ENCODE peak calls at places on chromosomes 6 and 20, in six cellular contexts. One of them, this sample, is unnamed.

GRCh38 chr6:46677314-46677654 is 10.4 kb upstream of the TDRD6 start:
- DNase-seq in hepatocyte: peak; percentile 23
- DNase-seq in A549: peak; percentile 18
- DNase-seq in CD4-positive, alpha-beta T cell: no peak
- DNase-seq in GM23338: peak; percentile 65
- DNase-seq in K562: peak; percentile 7
- DNase-seq in this sample: no peak

GRCh38 chr6:151209071-151209831 is 30.5 kb upstream of the AKAP12 start:
- DNase-seq in CD4-positive, alpha-beta T cell: no peak
- DNase-seq in hepatocyte: peak; percentile 7
- DNase-seq in K562: no peak
- DNase-seq in A549: no peak
- DNase-seq in GM23338: no peak
- DNase-seq in this sample: no peak

GRCh38 chr6:28657367-28657755 is 131.7 kb downstream of the GPX5 start:
- DNase-seq in GM23338: no peak
- DNase-seq in K562: no peak
- DNase-seq in CD4-positive, alpha-beta T cell: no peak
- DNase-seq in A549: no peak
- DNase-seq in hepatocyte: no peak
- DNase-seq in this sample: no peak

GRCh38 chr6:101935732-101936131 is 542.2 kb downstream of the GRIK2 start:
- DNase-seq in CD4-positive, alpha-beta T cell: no peak
- DNase-seq in K562: no peak
- DNase-seq in GM23338: no peak
- DNase-seq in hepatocyte: no peak
- DNase-seq in A549: no peak
- DNase-seq in this sample: no peak

GRCh38 chr20:35224536-35224935 is 2.0 kb upstream of the MMP24 start:
- DNase-seq in hepatocyte: no peak
- DNase-seq in K562: no peak
- DNase-seq in CD4-positive, alpha-beta T cell: no peak
- DNase-seq in GM23338: no peak
- DNase-seq in A549: no peak
- DNase-seq in this sample: no peak

GRCh38 chr6:6884193-6884627 is 223.6 kb upstream of the RREB1 start:
- DNase-seq in A549: no peak
- DNase-seq in K562: no peak
- DNase-seq in hepatocyte: no peak
- DNase-seq in CD4-positive, alpha-beta T cell: no peak
- DNase-seq in GM23338: no peak
- DNase-seq in this sample: no peak

GRCh38 chr20:47029845-47030244 is 135.2 kb downstream of the EYA2 start:
- DNase-seq in K562: no peak
- DNase-seq in CD4-positive, alpha-beta T cell: no peak
- DNase-seq in A549: no peak
- DNase-seq in GM23338: no peak
- DNase-seq in hepatocyte: no peak
- DNase-seq in this sample: no peak

GRCh38 chr6:42984924-42985475 is 630 bp downstream of the PPP2R5D start:
- DNase-seq in hepatocyte: peak; percentile 33
- DNase-seq in K562: peak; percentile 43
- DNase-seq in CD4-positive, alpha-beta T cell: no peak
- DNase-seq in GM23338: peak; percentile 65
- DNase-seq in A549: no peak
- DNase-seq in this sample: no peak

GRCh38 chr6:21392177-21392576 is 201.4 kb upstream of the SOX4 start:
- DNase-seq in K562: no peak
- DNase-seq in hepatocyte: no peak
- DNase-seq in GM23338: no peak
- DNase-seq in A549: no peak
- DNase-seq in CD4-positive, alpha-beta T cell: no peak
- DNase-seq in this sample: no peak

GRCh38 chr6:135310291-135310690 is 129.2 kb downstream of the MYB start:
- DNase-seq in A549: no peak
- DNase-seq in K562: no peak
- DNase-seq in hepatocyte: no peak
- DNase-seq in CD4-positive, alpha-beta T cell: no peak
- DNase-seq in GM23338: no peak
- DNase-seq in this sample: no peak

GRCh38 chr20:8721098-8721497 is 347.8 kb upstream of the PLCB4 start:
- DNase-seq in K562: peak; percentile 30
- DNase-seq in CD4-positive, alpha-beta T cell: no peak
- DNase-seq in A549: peak; percentile 64
- DNase-seq in hepatocyte: peak; percentile 73
- DNase-seq in GM23338: peak; percentile 78
- DNase-seq in this sample: no peak

GRCh38 chr6:144362042-144363018 is 77.2 kb downstream of the UTRN start:
- DNase-seq in hepatocyte: no peak
- DNase-seq in GM23338: no peak
- DNase-seq in K562: no peak
- DNase-seq in CD4-positive, alpha-beta T cell: no peak
- DNase-seq in A549: peak; percentile 40
- DNase-seq in this sample: no peak

GRCh38 chr6:53112404-53112803 is 36.2 kb downstream of the GCM1 start:
- DNase-seq in A549: peak; percentile 5
- DNase-seq in K562: no peak
- DNase-seq in GM23338: no peak
- DNase-seq in CD4-positive, alpha-beta T cell: no peak
- DNase-seq in hepatocyte: peak; percentile 51
- DNase-seq in this sample: no peak

GRCh38 chr6:154474636-154475428 is 35.7 kb downstream of the CNKSR3 start:
- DNase-seq in CD4-positive, alpha-beta T cell: no peak
- DNase-seq in K562: no peak
- DNase-seq in GM23338: no peak
- DNase-seq in hepatocyte: no peak
- DNase-seq in A549: peak; percentile 24
- DNase-seq in this sample: no peak

GRCh38 chr6:8207869-8208191 is 105.5 kb upstream of the EEF1E1 start:
- DNase-seq in CD4-positive, alpha-beta T cell: no peak
- DNase-seq in hepatocyte: no peak
- DNase-seq in GM23338: no peak
- DNase-seq in K562: no peak
- DNase-seq in A549: no peak
- DNase-seq in this sample: no peak

GRCh38 chr6:7960848-7961247 is 50.3 kb upstream of the TXNDC5 start:
- DNase-seq in CD4-positive, alpha-beta T cell: no peak
- DNase-seq in hepatocyte: no peak
- DNase-seq in K562: no peak
- DNase-seq in GM23338: no peak
- DNase-seq in A549: no peak
- DNase-seq in this sample: no peak

DNA sequence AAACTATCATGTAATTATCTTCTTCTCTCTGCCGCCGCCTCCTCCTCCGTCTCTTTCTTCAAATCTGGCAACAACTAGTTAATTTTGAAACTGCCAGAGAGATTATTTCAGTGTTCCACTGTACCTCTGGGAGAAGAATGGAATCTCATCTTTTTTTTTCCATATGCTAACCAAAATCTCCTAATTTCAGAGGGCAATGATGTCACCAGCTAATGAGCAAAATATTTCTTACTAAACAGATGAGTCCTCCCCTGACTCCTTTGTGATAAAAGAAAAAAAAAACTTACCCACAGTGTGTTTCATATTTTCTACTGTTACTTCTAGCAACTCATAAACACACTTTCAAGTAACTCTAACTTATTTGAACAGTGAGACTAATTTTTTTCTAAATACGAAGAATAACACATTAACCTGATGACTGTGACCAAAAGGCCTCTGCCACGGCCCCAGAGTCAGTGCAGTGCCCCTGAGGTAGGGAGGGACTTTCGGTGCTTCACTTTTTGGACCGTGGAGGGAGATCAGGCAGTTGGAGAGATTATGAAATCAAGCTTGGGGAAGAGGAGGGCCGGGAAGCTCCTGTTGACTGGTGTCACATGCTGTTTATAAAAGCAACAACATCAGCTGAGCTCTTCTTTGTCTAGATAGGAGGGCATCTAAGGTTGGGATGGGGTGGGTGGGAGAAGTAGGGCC is 159.6 kb downstream of the SASH1 start:
- DNase-seq in A549: no peak
- DNase-seq in hepatocyte: no peak
- DNase-seq in CD4-positive, alpha-beta T cell: no peak
- DNase-seq in K562: no peak
- DNase-seq in GM23338: no peak
- DNase-seq in this sample: no peak
- H3K27ac ChIP-seq in A549: no peak overlapping the region
- H3K27ac ChIP-seq in hepatocyte: no peak overlapping the region
- H3K27ac ChIP-seq in CD4-positive, alpha-beta T cell: no peak overlapping the region
- H3K27ac ChIP-seq in K562: no peak overlapping the region
- H3K27ac ChIP-seq in GM23338: no peak overlapping the region
- H3K27ac ChIP-seq in this sample: peak overlapping the region; percentile 63

DNA sequence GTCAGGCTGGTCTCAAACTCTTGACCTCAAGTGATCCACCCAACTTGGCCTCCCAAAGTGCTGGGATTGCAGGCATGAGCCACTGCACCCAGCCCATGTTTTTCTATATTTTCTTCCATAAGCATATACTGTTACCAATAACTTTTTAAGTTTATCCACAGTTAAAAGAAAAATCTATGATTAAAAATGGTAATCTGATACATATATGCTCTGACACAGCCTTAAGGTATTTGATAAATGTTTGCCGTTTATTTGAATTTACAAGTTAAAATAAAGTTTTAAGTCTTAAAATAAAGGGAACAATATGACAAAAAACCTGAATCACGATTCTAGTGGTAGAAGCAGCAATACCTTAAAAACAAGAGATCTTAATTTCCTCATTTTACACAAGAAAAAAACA is 5.2 kb downstream of the STK38 start:
- DNase-seq in hepatocyte: no peak
- DNase-seq in GM23338: no peak
- DNase-seq in K562: no peak
- DNase-seq in CD4-positive, alpha-beta T cell: no peak
- DNase-seq in A549: no peak
- DNase-seq in this sample: no peak
- H3K27ac ChIP-seq in hepatocyte: no peak overlapping the region
- H3K27ac ChIP-seq in GM23338: no peak overlapping the region
- H3K27ac ChIP-seq in K562: no peak overlapping the region
- H3K27ac ChIP-seq in CD4-positive, alpha-beta T cell: no peak overlapping the region
- H3K27ac ChIP-seq in A549: no peak overlapping the region
- H3K27ac ChIP-seq in this sample: no peak overlapping the region

DNA sequence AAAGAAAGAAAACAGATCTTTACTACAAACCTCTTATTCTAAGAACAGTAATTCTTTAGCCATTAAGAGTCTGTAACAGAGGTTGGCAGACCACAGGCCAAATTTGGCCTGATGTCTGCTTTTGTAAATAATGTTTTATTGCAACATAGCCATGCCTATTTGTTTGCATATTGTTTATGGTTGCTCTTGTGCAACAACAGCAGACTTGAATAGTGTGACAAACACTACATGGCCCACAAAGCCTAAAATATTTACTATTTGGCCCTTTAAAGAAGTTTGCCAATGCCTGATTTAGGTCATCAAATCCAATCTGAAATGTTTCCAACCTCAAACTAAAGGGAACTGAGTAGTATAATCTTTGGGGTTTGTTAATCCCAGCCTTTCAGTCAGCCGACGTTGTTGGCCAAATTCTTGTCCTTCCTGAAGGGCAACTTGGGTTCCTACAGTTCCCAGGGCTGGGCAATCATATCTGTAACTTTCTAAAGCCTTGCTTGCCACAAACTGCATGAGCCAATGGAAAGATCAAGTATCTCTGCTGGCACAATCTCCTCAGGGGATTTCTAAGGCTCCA is 33.9 kb upstream of the TBC1D20 start:
- DNase-seq in GM23338: no peak
- DNase-seq in A549: no peak
- DNase-seq in K562: no peak
- DNase-seq in CD4-positive, alpha-beta T cell: no peak
- DNase-seq in hepatocyte: no peak
- DNase-seq in this sample: no peak
- H3K27ac ChIP-seq in GM23338: no peak overlapping the region
- H3K27ac ChIP-seq in A549: no peak overlapping the region
- H3K27ac ChIP-seq in K562: no peak overlapping the region
- H3K27ac ChIP-seq in CD4-positive, alpha-beta T cell: no peak overlapping the region
- H3K27ac ChIP-seq in hepatocyte: peak overlapping the region; percentile 67
- H3K27ac ChIP-seq in this sample: no peak overlapping the region

GRCh38 chr6:5093231-5094015 is 8.3 kb downstream of the PPP1R3G start:
- DNase-seq in A549: no peak
- DNase-seq in hepatocyte: no peak
- DNase-seq in K562: no peak
- DNase-seq in CD4-positive, alpha-beta T cell: no peak
- DNase-seq in GM23338: no peak
- DNase-seq in this sample: no peak
- H3K27ac ChIP-seq in A549: no peak overlapping the region
- H3K27ac ChIP-seq in hepatocyte: no peak overlapping the region
- H3K27ac ChIP-seq in K562: no peak overlapping the region
- H3K27ac ChIP-seq in CD4-positive, alpha-beta T cell: no peak overlapping the region
- H3K27ac ChIP-seq in GM23338: no peak overlapping the region
- H3K27ac ChIP-seq in this sample: no peak overlapping the region